ENCODE peak calls at places on chromosomes 7 and 10, in four cellular contexts. V is HCT116, O is BJ, E is NCI-H2081 treated with DMSO at 0.1 percent for 48 hours. P is an unnamed sample.

GRCh38 chr10:84138478-84139125 is 707 bp upstream of the GHITM start:
- DNase-seq in E (no peak), O (no peak), V (no peak), P (no peak)

GRCh38 chr10:62958980-62959379 is 142.8 kb upstream of the EGR2 start:
- DNase-seq in O (no peak), V (no peak), E (no peak), P (no peak)

GRCh38 chr7:18961997-18962396 is 155.4 kb downstream of the TWIST1 start:
- DNase-seq in V (no peak), O (no peak), E (no peak), P (no peak)

GRCh38 chr7:138889566-138889965 is 91.6 kb upstream of the ATP6V0A4 start:
- DNase-seq in E (peak; percentile 9), V (no peak), O (no peak), P (peak; percentile 75)

GRCh38 chr10:117004627-117005453 is at the start of gene SHTN1:
- DNase-seq in O (no peak), E (peak; percentile 47), V (peak; percentile 84), P (peak; percentile 28)

GRCh38 chr10:122341141-122341810 is 33.2 kb upstream of the PLEKHA1 start:
- DNase-seq in V (no peak), O (no peak), E (no peak), P (no peak)

GRCh38 chr10:86367339-86367951 is 850 bp upstream of the GRID1 start:
- DNase-seq in E (no peak), O (no peak), V (no peak), P (no peak)

GRCh38 chr10:110170142-110170887 is 37.1 kb upstream of the MXI1 start:
- DNase-seq in V (no peak), E (no peak), O (no peak), P (no peak)

GRCh38 chr7:50446542-50446960 is 3.6 kb downstream of the FIGNL1 start:
- DNase-seq in V (peak; percentile 99), O (no peak), E (no peak), P (no peak)

GRCh38 chr7:5679741-5680473 is 101.6 kb downstream of the RNF216 start:
- DNase-seq in V (no peak), E (no peak), O (no peak), P (no peak)

GRCh38 chr10:29804025-29804852 is 169.5 kb upstream of the SVIL start:
- DNase-seq in O (peak; percentile 45), V (peak; percentile 66), E (peak; percentile 44), P (no peak)

GRCh38 chr7:16040381-16040780 is 353.9 kb upstream of the MEOX2 start:
- DNase-seq in V (no peak), E (no peak), O (no peak), P (no peak)

GRCh38 chr7:137328389-137329120 is 15.0 kb downstream of the PTN start:
- DNase-seq in E (no peak), O (no peak), V (no peak), P (no peak)

GRCh38 chr7:157689269-157690057 is 352.7 kb downstream of the DNAJB6 start:
- DNase-seq in V (no peak), E (no peak), O (no peak), P (no peak)

GRCh38 chr7:54796150-54796549 is 37.1 kb upstream of the SEC61G start:
- DNase-seq in V (no peak), E (no peak), O (no peak), P (no peak)

GRCh38 chr10:15325243-15326002 is 45.7 kb downstream of the FAM171A1 start:
- DNase-seq in O (no peak), V (peak; percentile 61), E (no peak), P (no peak)

GRCh38 chr10:114855776-114856543 is 34.4 kb downstream of the FHIP2A start:
- DNase-seq in O (no peak), V (no peak), E (no peak), P (no peak)

GRCh38 chr10:124589491-124590006 is 127.9 kb downstream of the LHPP start:
- DNase-seq in E (no peak), O (no peak), V (no peak), P (no peak)

GRCh38 chr7:105585850-105586500 is 4.7 kb upstream of the EFCAB10 start:
- DNase-seq in V (no peak), O (no peak), E (no peak), P (no peak)

GRCh38 chr10:86673827-86674581 is 5.7 kb downstream of the LDB3 start:
- DNase-seq in O (no peak), E (no peak), V (no peak), P (no peak)

GRCh38 chr7:52961084-52961483 is 74.3 kb upstream of the POM121L12 start:
- DNase-seq in V (no peak), O (no peak), E (no peak), P (no peak)

GRCh38 chr10:97540669-97541500 is 31.7 kb upstream of the ANKRD2 start:
- DNase-seq in E (no peak), V (no peak), O (no peak), P (no peak)

GRCh38 chr10:95229724-95230627 is 35.9 kb downstream of the ACSM6 start:
- DNase-seq in V (peak; percentile 78), E (no peak), O (peak; percentile 97), P (no peak)

GRCh38 chr7:1081931-1082401 is 5.9 kb upstream of the GPER1 start:
- DNase-seq in V (no peak), O (no peak), E (no peak), P (no peak)

GRCh38 chr10:108327706-108328105 is 1163.2 kb upstream of the SORCS1 start:
- DNase-seq in V (no peak), O (no peak), E (no peak), P (no peak)

GRCh38 chr10:10418397-10418796 is 599.3 kb upstream of the CELF2 start:
- DNase-seq in V (no peak), E (no peak), O (no peak), P (no peak)

GRCh38 chr10:46553238-46554049 is 3.0 kb downstream of the GPRIN2 start:
- DNase-seq in O (no peak), E (no peak), V (no peak), P (no peak)

GRCh38 chr10:117246997-117247667 is 6.2 kb downstream of the SLC18A2 start:
- DNase-seq in V (no peak), O (peak; percentile 4), E (no peak), P (no peak)

GRCh38 chr7:157547102-157547501 is 210.3 kb downstream of the DNAJB6 start:
- DNase-seq in E (no peak), O (no peak), V (no peak), P (no peak)

GRCh38 chr7:94022550-94022949 is 18.4 kb upstream of the BET1 start:
- DNase-seq in V (no peak), O (no peak), E (no peak), P (no peak)

P was measured in NCI-H1436 treated with DMSO at 0.1 percent for 48 hours.